ENCODE peak calls at places on chromosomes 16 and 17, in four cellular contexts. K is sigmoid colon, Y is OCI-LY7, D is stomach. B is an unnamed sample.
A peak's percentile ranks its signal among the peaks of the same experiment; 100 is the strongest.

GRCh38 chr17:29760771-29761682 is 138.3 kb upstream of the CORO6 start:
- DNase-seq in K (peak; percentile 94), Y (peak; percentile 91), D (peak; percentile 82), B (peak; percentile 96)

GRCh38 chr16:60907645-60908044 is 1128.6 kb downstream of the CDH8 start:
- DNase-seq in K (no peak), Y (no peak), D (no peak), B (no peak)

GRCh38 chr17:48642059-48642842 is 16.1 kb upstream of the HOXB9 start:
- DNase-seq in Y (no peak), D (no peak), K (peak; percentile 56), B (no peak)

GRCh38 chr16:18839555-18839954 is 38.2 kb upstream of the ARL6IP1 start:
- DNase-seq in K (no peak), Y (no peak), D (peak; percentile 30), B (no peak)

GRCh38 chr17:29645516-29646051 is 22.9 kb upstream of the CORO6 start:
- DNase-seq in D (peak; percentile 42), K (peak; percentile 93), Y (no peak), B (no peak)

GRCh38 chr16:75660726-75661302 is 13.2 kb downstream of the TERF2IP start:
- DNase-seq in K (no peak), D (no peak), Y (no peak), B (no peak)

GRCh38 chr17:83183951-83184506 is 104.6 kb downstream of the METRNL start:
- DNase-seq in D (peak; percentile 57), K (no peak), Y (no peak), B (no peak)

GRCh38 chr17:29746669-29747068 is 124.0 kb upstream of the CORO6 start:
- DNase-seq in K (no peak), Y (no peak), D (no peak), B (no peak)

GRCh38 chr17:59331929-59332889 is 754 bp downstream of the YPEL2 start:
- DNase-seq in D (peak; percentile 57), Y (peak; percentile 17), K (peak; percentile 79), B (peak; percentile 62)

GRCh38 chr17:66191607-66192377 is at the start of gene CEP112:
- DNase-seq in K (peak; percentile 78), Y (peak; percentile 93), D (peak; percentile 76), B (peak; percentile 89)

GRCh38 chr16:7471268-7471667 is 138.6 kb downstream of the RBFOX1 start:
- DNase-seq in Y (no peak), K (no peak), D (no peak), B (no peak)

GRCh38 chr16:80122155-80122554 is 418.6 kb upstream of the DYNLRB2 start:
- DNase-seq in D (no peak), Y (no peak), K (peak; percentile 81), B (no peak)

GRCh38 chr17:26809033-26809432 is 484.9 kb upstream of the WSB1 start:
- DNase-seq in Y (no peak), K (no peak), D (no peak), B (no peak)

GRCh38 chr16:81521141-81521626 is 76.6 kb downstream of the CMIP start:
- DNase-seq in K (no peak), Y (peak; percentile 84), D (peak; percentile 44), B (peak; percentile 75)

GRCh38 chr16:11994187-11995119 is 17.9 kb downstream of the SNX29 start:
- DNase-seq in K (peak; percentile 68), D (no peak), Y (no peak), B (peak; percentile 46)

GRCh38 chr17:1724351-1724868 is at the start of gene WDR81:
- DNase-seq in K (peak; percentile 96), Y (peak; percentile 93), D (peak; percentile 93), B (peak; percentile 97)

GRCh38 chr16:10314811-10315210 is 71.0 kb upstream of the ATF7IP2 start:
- DNase-seq in Y (peak; percentile 66), K (no peak), D (no peak), B (no peak)

GRCh38 chr16:68215302-68215701 is 20.6 kb downstream of the ESRP2 start:
- DNase-seq in D (no peak), K (no peak), Y (no peak), B (no peak)

GRCh38 chr17:45907720-45908395 is 13.5 kb downstream of the MAPT start:
- DNase-seq in Y (no peak), D (no peak), K (no peak), B (no peak)

GRCh38 chr17:3569534-3570137 is 12.0 kb upstream of the TRPV3 start:
- DNase-seq in D (no peak), K (no peak), Y (no peak), B (no peak)

GRCh38 chr17:38427160-38427949 is 909 bp upstream of the ARHGAP23 start:
- DNase-seq in Y (no peak), D (no peak), K (no peak), B (no peak)

GRCh38 chr16:63461248-63461841 is 1425.1 kb upstream of the CDH8 start:
- DNase-seq in Y (peak; percentile 45), K (no peak), D (no peak), B (no peak)

GRCh38 chr17:81825841-81826471 is 7.1 kb downstream of the MCRIP1 start:
- DNase-seq in K (no peak), Y (no peak), D (no peak), B (no peak)

GRCh38 chr17:9900744-9901143 is 4.3 kb downstream of the RCVRN start:
- DNase-seq in K (no peak), D (no peak), Y (no peak), B (no peak)

GRCh38 chr17:38428643-38429371 is 543 bp downstream of the ARHGAP23 start:
- DNase-seq in D (peak; percentile 44), K (peak; percentile 83), Y (peak; percentile 39), B (no peak)

GRCh38 chr16:78390070-78390469 is 290.6 kb downstream of the WWOX start:
- DNase-seq in K (no peak), D (no peak), Y (no peak), B (no peak)

GRCh38 chr16:70433456-70434103 is 5.3 kb downstream of the ST3GAL2 start:
- DNase-seq in K (peak; percentile 84), Y (peak; percentile 25), D (no peak), B (no peak)

GRCh38 chr17:46043606-46044005 is 44.6 kb downstream of the STH start:
- DNase-seq in Y (no peak), K (no peak), D (no peak), B (no peak)

GRCh38 chr17:46851029-46851741 is at the start of gene WNT9B:
- DNase-seq in D (peak; percentile 57), Y (no peak), K (no peak), B (peak; percentile 45)

GRCh38 chr16:87463722-87464690 is 28.8 kb downstream of the ZCCHC14 start:
- DNase-seq in D (no peak), K (no peak), Y (peak; percentile 13), B (peak; percentile 69)

GRCh38 chr16:87460936-87461335 is 31.9 kb downstream of the ZCCHC14 start:
- DNase-seq in D (no peak), K (no peak), Y (no peak), B (no peak)

GRCh38 chr16:87459027-87459426 is 33.8 kb downstream of the ZCCHC14 start:
- DNase-seq in D (no peak), Y (no peak), K (no peak), B (no peak)

GRCh38 chr16:87459833-87460232 is 33.0 kb downstream of the ZCCHC14 start:
- DNase-seq in Y (no peak), D (no peak), K (no peak), B (no peak)

GRCh38 chr16:87461466-87461975 is 31.3 kb downstream of the ZCCHC14 start:
- DNase-seq in Y (peak; percentile 59), K (peak; percentile 81), D (peak; percentile 96), B (peak; percentile 76)
- TF ChIP-seq CTCF in Y (peak; percentile 76), K (no peak), D (peak; percentile 48), B (peak; percentile 53)

GRCh38 chr16:88401604-88402246 is 19.0 kb downstream of the ZNF469 start:
- DNase-seq in K (no peak), D (no peak), Y (no peak), B (no peak)
- TF ChIP-seq CTCF in K (no peak), D (no peak), Y (no peak), B (no peak)

DNA sequence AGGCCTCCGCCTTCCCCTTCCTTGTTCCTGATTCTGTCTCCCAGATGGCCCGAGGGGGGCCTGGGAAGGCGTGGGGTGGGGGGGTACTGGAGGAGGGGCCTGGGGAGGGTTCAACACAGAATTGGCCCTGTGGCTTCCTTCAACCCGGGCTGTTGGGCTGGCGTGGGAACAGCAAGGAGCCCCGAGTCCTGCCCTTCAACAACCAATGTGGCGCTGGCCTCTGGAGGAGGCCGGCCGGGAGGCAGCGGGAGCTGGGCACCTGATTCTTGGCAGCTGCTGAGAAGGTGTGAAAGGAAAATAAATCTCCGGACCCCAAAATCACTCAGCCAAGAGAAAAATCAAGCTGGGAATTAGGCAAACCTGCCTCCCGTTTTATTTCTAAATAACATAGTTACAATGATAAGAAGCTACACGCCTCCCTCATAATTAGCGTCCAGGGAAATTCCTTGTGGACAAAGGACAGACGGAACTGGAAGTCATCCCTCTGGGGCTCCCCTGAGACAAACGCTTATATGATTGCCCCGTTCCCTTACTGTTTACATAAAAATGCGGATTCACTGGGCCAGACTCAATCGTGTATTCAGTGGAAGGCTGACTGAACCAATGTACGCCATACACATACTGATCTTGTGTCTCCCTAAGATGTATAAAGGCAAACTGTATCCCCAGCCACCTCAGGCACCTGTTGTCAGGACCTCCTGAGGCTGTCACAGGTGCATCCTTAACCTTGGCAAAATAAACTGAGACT is 1.8 kb upstream of the APRT start:
- DNase-seq in K (no peak), Y (no peak), D (no peak), B (no peak)
- TF ChIP-seq CTCF in K (no peak), Y (no peak), D (no peak), B (no peak)

DNA sequence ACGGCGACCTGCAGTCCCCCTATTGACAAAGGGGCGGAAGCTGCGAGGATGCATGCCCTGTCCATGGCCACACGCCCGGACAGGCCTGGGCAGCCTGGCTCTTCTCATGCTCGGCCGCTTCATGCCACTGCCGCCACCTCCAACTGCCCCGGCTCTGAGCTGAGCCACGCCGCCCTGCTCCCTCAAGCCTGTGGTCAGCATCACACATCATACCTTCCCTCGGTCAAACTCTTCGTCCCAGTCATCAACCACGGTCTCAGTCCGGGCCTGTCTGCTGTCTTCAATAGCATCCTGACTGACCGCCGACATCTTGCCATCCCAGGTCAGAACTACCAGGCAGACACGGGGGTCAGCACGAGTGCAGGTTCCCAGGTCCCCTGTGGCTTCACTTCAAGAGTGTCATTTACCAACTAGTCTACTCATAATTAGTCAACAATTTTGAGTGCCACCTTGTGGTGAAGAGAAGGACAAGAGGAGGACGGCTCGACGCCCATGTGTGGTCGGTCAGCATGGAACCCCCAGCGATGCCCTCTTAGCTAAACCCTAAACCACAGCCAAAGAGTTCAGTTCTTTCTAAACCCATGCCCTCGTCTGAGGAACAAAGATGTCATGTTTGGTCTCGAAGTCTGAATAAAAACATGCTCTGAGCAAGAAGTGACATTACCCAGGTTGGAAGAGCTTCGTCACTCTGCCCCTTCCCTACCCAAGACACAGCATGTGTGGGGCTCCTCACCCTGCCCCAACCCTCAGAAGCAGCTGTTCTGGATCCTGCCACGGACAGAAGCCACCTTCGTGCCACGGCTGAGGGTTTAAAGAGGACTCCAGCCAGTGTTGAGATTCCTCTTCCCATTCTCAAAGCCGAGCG is 16.9 kb upstream of the CYTH1 start:
- DNase-seq in K (no peak), Y (peak; percentile 71), D (no peak), B (peak; percentile 69)
- TF ChIP-seq CTCF in K (no peak), Y (peak; percentile 79), D (peak; percentile 42), B (peak; percentile 51)

GRCh38 chr16:1430759-1431496 is at the start of gene PERCC1:
- DNase-seq in K (no peak), D (peak; percentile 79), Y (no peak), B (no peak)
- TF ChIP-seq CTCF in K (no peak), D (peak; percentile 18), Y (no peak), B (no peak)

B was measured in GM13976.